ENCODE peak calls at places on chromosomes 7 and 10, in four cellular contexts. V is IMR-90, A is kidney epithelial cell, R is nephron progenitor cell. D is an unnamed sample.

GRCh38 chr7:43108255-43109011 is 4.0 kb upstream of the HECW1 start:
- DNase-seq in V (peak; percentile 39), A (no peak), R (peak; percentile 87), D (no peak)

GRCh38 chr10:72356115-72356514 is 1.4 kb upstream of the DNAJB12 start:
- DNase-seq in V (no peak), A (no peak), R (no peak), D (no peak)

GRCh38 chr7:140214075-140214684 is 37.4 kb upstream of the KDM7A start:
- DNase-seq in V (peak; percentile 7), A (peak; percentile 47), R (no peak), D (peak; percentile 75)

GRCh38 chr7:44093102-44093641 is 10.8 kb upstream of the POLM start:
- DNase-seq in V (no peak), A (no peak), R (no peak), D (no peak)

GRCh38 chr10:50577681-50578350 is 45.9 kb downstream of the SGMS1 start:
- DNase-seq in V (peak; percentile 75), A (no peak), R (no peak), D (peak; percentile 66)

GRCh38 chr10:122847782-122848604 is 2.3 kb upstream of the CUZD1 start:
- DNase-seq in V (peak; percentile 34), A (no peak), R (no peak), D (no peak)

GRCh38 chr7:155340071-155340531 is 42.4 kb downstream of the INSIG1 start:
- DNase-seq in V (no peak), A (no peak), R (no peak), D (no peak)

GRCh38 chr7:27943261-27943660 is 203.3 kb downstream of the TAX1BP1 start:
- DNase-seq in V (no peak), A (no peak), R (no peak), D (no peak)

D was measured in astrocyte.